ENCODE peak calls at places on chromosomes 2 and 18, in four cellular contexts. H is germinal center, G is K562, I is DMS 273 treated with DMSO at 0.1 percent for 48 hours. B is an unnamed sample.

GRCh38 chr2:3071645-3072044 is 306.0 kb downstream of the EIPR1 start:
- DNase-seq in H (no peak), G (no peak), I (no peak), B (no peak)

GRCh38 chr2:80169811-80170594 is 134.5 kb downstream of the LRRTM1 start:
- DNase-seq in H (no peak), G (peak), I (no peak), B (no peak)

GRCh38 chr2:48070415-48070814 is 164.1 kb upstream of the FBXO11 start:
- DNase-seq in H (no peak), G (no peak), I (no peak), B (no peak)

GRCh38 chr2:209162129-209162528 is 261.7 kb upstream of the MAP2 start:
- DNase-seq in H (no peak), G (no peak), I (no peak), B (no peak)

GRCh38 chr18:8212893-8213805 is 396.1 kb upstream of the RAB12 start:
- DNase-seq in H (no peak), G (no peak), I (no peak), B (peak)

GRCh38 chr18:24319757-24320156 is 77.9 kb downstream of the OSBPL1A start:
- DNase-seq in H (no peak), G (no peak), I (no peak), B (no peak)

GRCh38 chr2:121626777-121627524 is 22.3 kb downstream of the CLASP1 start:
- DNase-seq in H (no peak), G (no peak), I (no peak), B (no peak)

GRCh38 chr2:120823551-120823950 is 87.9 kb downstream of the GLI2 start:
- DNase-seq in H (no peak), G (no peak), I (no peak), B (no peak)

GRCh38 chr2:96116424-96116878 is at the start of gene ADRA2B:
- DNase-seq in H (peak), G (peak), I (no peak), B (no peak)

GRCh38 chr18:12048827-12049175 is 44.8 kb upstream of the ANKRD62 start:
- DNase-seq in H (no peak), G (no peak), I (no peak), B (peak)

GRCh38 chr18:69357590-69357989 is 43.1 kb upstream of the DOK6 start:
- DNase-seq in H (no peak), G (no peak), I (no peak), B (no peak)

GRCh38 chr2:232240896-232241295 is 137.7 kb upstream of the ALPP start:
- DNase-seq in H (no peak), G (no peak), I (no peak), B (no peak)

GRCh38 chr2:72915076-72915906 is 2.0 kb upstream of the EMX1 start:
- DNase-seq in H (no peak), G (no peak), I (no peak), B (no peak)

GRCh38 chr18:58848685-58849084 is 16.0 kb upstream of the ZNF532 start:
- DNase-seq in H (no peak), G (no peak), I (no peak), B (no peak)

GRCh38 chr2:101655941-101656422 is 41.5 kb upstream of the MAP4K4 start:
- DNase-seq in H (no peak), G (no peak), I (no peak), B (no peak)

GRCh38 chr2:14524041-14524802 is 108.3 kb upstream of the LRATD1 start:
- DNase-seq in H (no peak), G (no peak), I (no peak), B (peak)

GRCh38 chr2:73822991-73823390 is 5.8 kb upstream of the STAMBP start:
- DNase-seq in H (no peak), G (no peak), I (no peak), B (no peak)

GRCh38 chr2:75503048-75503607 is 57.6 kb downstream of the EVA1A start:
- DNase-seq in H (no peak), G (no peak), I (no peak), B (peak)

GRCh38 chr18:67705748-67706147 is 189.2 kb upstream of the DSEL start:
- DNase-seq in H (no peak), G (no peak), I (no peak), B (no peak)